ENCODE peak calls at places on chromosomes 1 and 21, in eight cellular contexts. N is A549, G is transverse colon, I is uterus, J is heart left ventricle, U is ovary, Z is IMR-90, P is spleen. R is an unnamed sample.

GRCh38 chr1:25245809-25246599 is 1.2 kb downstream of the RSRP1 start:
- DNase-seq in I (no peak), N (peak; percentile 49), P (peak; percentile 81), Z (peak; percentile 33), U (no peak), J (no peak), G (peak; percentile 48), R (no peak)

GRCh38 chr1:214349781-214350180 is 68.8 kb downstream of the SMYD2 start:
- DNase-seq in J (no peak), N (no peak), P (no peak), U (no peak), G (no peak), I (no peak), Z (no peak), R (no peak)

GRCh38 chr1:213727853-213728592 is 259.8 kb upstream of the PROX1 start:
- DNase-seq in N (no peak), Z (no peak), I (no peak), G (no peak), P (no peak), J (no peak), U (no peak), R (no peak)

GRCh38 chr1:60132985-60133673 is 59.6 kb upstream of the C1orf87 start:
- DNase-seq in I (no peak), N (no peak), J (no peak), P (no peak), G (peak; percentile 13), U (no peak), Z (peak; percentile 50), R (no peak)

GRCh38 chr1:61234582-61234909 is 152.2 kb downstream of the NFIA start:
- DNase-seq in P (no peak), I (no peak), Z (no peak), J (no peak), G (no peak), U (no peak), N (no peak), R (no peak)

GRCh38 chr1:21919520-21919919 is 17.6 kb downstream of the HSPG2 start:
- DNase-seq in Z (peak; percentile 86), G (no peak), U (no peak), J (no peak), P (no peak), I (peak; percentile 89), N (no peak), R (no peak)

GRCh38 chr1:2235300-2235998 is 7.3 kb downstream of the SKI start:
- DNase-seq in J (no peak), N (no peak), G (no peak), P (peak; percentile 85), I (no peak), U (no peak), Z (no peak), R (no peak)

GRCh38 chr1:87436534-87436933 is 107.9 kb downstream of the LMO4 start:
- DNase-seq in N (no peak), U (no peak), Z (no peak), J (peak; percentile 37), G (no peak), I (no peak), P (no peak), R (no peak)

GRCh38 chr1:53992085-53992874 is 25.7 kb downstream of the LDLRAD1 start:
- DNase-seq in U (no peak), P (no peak), I (no peak), J (no peak), G (no peak), Z (no peak), N (no peak), R (no peak)

GRCh38 chr1:58898739-58899580 is 115.1 kb upstream of the JUN start:
- DNase-seq in I (peak; percentile 64), G (peak; percentile 47), J (peak; percentile 78), N (no peak), P (peak; percentile 88), U (peak; percentile 86), Z (peak; percentile 35), R (no peak)

GRCh38 chr1:84078108-84078823 is 65.8 kb upstream of the PRKACB start:
- DNase-seq in G (no peak), P (peak; percentile 90), I (peak; percentile 27), N (no peak), U (no peak), J (no peak), Z (peak; percentile 36), R (no peak)

GRCh38 chr1:99520121-99520520 is 125.8 kb upstream of the PALMD start:
- DNase-seq in Z (no peak), I (no peak), G (no peak), N (no peak), P (no peak), U (no peak), J (no peak), R (no peak)

GRCh38 chr1:234928642-234929041 is 200.0 kb downstream of the TOMM20 start:
- DNase-seq in G (no peak), U (no peak), I (no peak), N (no peak), J (no peak), P (no peak), Z (no peak), R (no peak)

GRCh38 chr21:42681296-42682206 is 28.1 kb downstream of the PDE9A start:
- DNase-seq in N (no peak), P (peak; percentile 54), I (no peak), J (peak; percentile 40), Z (no peak), G (no peak), U (no peak), R (no peak)

GRCh38 chr1:154155282-154155681 is 409 bp upstream of the NUP210L start:
- DNase-seq in Z (peak; percentile 72), U (peak; percentile 27), I (peak; percentile 31), J (no peak), N (no peak), G (no peak), P (no peak), R (no peak)

GRCh38 chr1:55275976-55276375 is 60.8 kb upstream of the USP24 start:
- DNase-seq in Z (peak; percentile 28), N (no peak), U (no peak), I (no peak), J (no peak), P (no peak), G (no peak), R (no peak)

GRCh38 chr21:17231124-17231523 is 281.7 kb upstream of the CXADR start:
- DNase-seq in Z (no peak), U (no peak), I (no peak), G (no peak), N (no peak), J (no peak), P (no peak), R (no peak)

GRCh38 chr21:29973258-29973657 is 33.5 kb upstream of the GRIK1 start:
- DNase-seq in G (no peak), Z (no peak), N (no peak), I (no peak), P (no peak), U (no peak), J (no peak), R (no peak)

DNA sequence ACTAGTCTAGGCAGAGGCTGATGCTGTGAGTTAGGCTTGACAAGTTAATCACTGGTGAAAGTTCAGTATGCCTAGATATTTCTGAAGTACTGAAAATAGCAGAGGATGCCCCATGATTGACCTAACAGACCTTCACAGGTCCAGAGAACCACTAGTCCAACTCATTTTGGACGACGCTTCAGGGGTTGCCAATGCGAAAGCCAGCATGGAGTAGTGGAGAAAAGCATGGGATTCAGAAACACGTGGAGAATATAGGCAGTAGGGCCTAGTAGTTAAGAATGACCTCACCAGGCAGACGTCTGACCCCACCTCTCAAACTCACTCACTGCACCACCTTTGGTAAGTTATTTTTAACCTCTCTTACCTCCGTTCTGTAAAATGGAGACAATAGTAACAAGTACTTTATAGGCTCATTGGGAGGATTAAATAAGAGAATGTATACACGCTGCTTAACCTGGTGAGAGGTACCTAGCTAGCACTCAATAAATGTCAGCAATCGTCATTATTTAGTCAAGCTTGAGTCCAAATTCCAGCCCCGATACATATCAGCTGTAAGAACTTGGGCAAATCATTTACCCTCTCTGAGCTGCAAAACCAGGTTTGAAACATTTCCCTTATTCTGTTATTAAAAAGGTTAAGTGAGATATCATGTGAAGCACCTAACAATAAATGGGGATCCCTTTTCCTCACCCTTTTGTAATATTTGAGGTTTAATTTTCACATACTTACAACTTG is 13.2 kb downstream of the PLPP3 start:
- DNase-seq in P (no peak), U (no peak), G (no peak), J (no peak), Z (no peak), N (no peak), I (no peak), R (no peak)
- H3K4me1 ChIP-seq in P (peaks cover 73% of the 10 kb centered on the region), U (peaks cover 27% of the 10 kb centered on the region), G (peaks cover 9% of the 10 kb centered on the region), J (peaks cover 79% of the 10 kb centered on the region), Z (peaks cover 14% of the 10 kb centered on the region), N (peaks cover 70% of the 10 kb centered on the region), I (no peaks in the 10 kb centered on the region), R (peaks cover 88% of the 10 kb centered on the region)

DNA sequence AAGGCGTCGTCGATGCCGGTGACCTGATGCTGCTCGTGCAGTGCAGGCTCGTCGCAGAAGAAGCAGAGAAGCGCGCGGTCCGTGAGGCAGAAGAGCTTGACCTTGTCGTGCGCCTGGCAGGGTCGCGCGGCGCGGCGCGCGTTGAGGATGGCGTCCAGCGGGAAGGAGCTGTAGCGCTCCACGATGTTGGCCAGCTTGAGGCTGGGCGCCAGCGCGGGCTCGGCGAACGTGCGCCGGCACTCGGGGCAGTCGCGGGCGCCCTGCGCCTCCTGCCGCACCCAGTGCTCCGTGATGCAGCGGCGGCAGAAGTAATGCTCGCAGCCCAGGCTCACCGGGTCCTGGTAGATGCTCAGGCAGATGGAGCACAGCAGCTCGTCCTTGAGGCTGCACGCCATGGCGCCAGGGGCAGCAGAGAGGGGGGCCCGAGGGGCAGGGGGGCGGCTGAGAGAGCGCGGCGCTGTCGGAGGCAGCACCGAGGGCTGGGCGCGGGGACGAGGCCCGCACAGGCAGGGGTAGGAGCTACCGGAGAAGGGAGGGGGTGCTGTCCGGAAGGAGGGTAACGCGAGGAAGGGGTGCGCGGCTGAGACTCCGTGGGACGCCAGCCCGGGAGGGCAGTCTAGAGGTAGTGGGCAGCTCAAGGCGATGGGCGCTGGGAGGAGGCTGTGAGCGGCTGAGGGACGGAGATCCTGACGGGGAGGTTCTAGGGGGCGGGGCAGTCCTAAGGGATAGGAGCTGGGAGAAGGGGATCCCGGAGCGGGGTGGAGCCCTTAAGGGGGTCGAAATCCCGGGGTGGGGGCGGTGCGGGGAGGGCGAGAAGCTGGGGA is 593 bp downstream of the TRIM62 start:
- DNase-seq in N (peak; percentile 42), G (peak; percentile 57), I (peak; percentile 60), J (peak; percentile 73), P (peak; percentile 89), Z (peak; percentile 41), U (peak; percentile 75), R (no peak)
- TF ChIP-seq POLR2A in N (no peak), G (peak; percentile 40), I (no peak), J (no peak), P (no peak), Z (no peak), U (no peak), R (no peak)

GRCh38 chr1:23163395-23163794 is 5.3 kb downstream of the LUZP1 start:
- DNase-seq in U (no peak), G (no peak), I (no peak), Z (no peak), P (no peak), J (no peak), N (no peak), R (no peak)

GRCh38 chr1:23156940-23157339 is 11.7 kb downstream of the LUZP1 start:
- DNase-seq in J (no peak), G (no peak), P (no peak), N (no peak), I (no peak), U (no peak), Z (no peak), R (no peak)

GRCh38 chr1:23159963-23160877 is 8.4 kb downstream of the LUZP1 start:
- DNase-seq in P (no peak), N (no peak), U (no peak), J (no peak), G (no peak), I (no peak), Z (no peak), R (no peak)
- H3K27ac ChIP-seq in P (no peak overlapping the region), N (no peak overlapping the region), U (no peak overlapping the region), J (no peak overlapping the region), G (no peak overlapping the region), I (no peak overlapping the region), Z (no peak overlapping the region), R (no peak overlapping the region)

GRCh38 chr1:41806472-41807155 is 112.1 kb downstream of the HIVEP3 start:
- DNase-seq in G (no peak), J (no peak), Z (no peak), N (no peak), I (no peak), U (no peak), P (no peak), R (no peak)
- H3K4me1 ChIP-seq in G (no peaks in the 10 kb centered on the region), J (peaks cover 6% of the 10 kb centered on the region), Z (peaks cover 2% of the 10 kb centered on the region), N (no peaks in the 10 kb centered on the region), I (no peaks in the 10 kb centered on the region), U (no peaks in the 10 kb centered on the region), P (peaks cover 44% of the 10 kb centered on the region), R (peaks cover 24% of the 10 kb centered on the region)